ENCODE peak calls at places on chromosomes 13 and 19, in nine cellular contexts. Q is activated naive CD4-positive, alpha-beta T cell treated with Interleukin-2 at 50 U/mL for 16 hours; I is nucleus accumbens; Y is HuH-7; M is non-pigmented ciliary epithelial cell; Z is globus pallidus; P is activated T-helper 1 cell treated with anti-CD3 and anti-CD28 coated beads, Interleukin-2, amount 50 U/mL, for 16 hours; S is activated CD8-positive, alpha-beta T cell treated with anti-CD3 and anti-CD28 coated beads for 36 hours; A is stimulated activated CD4-positive, alpha-beta T cell treated with anti-CD3 and anti-CD28 coated beads, TNF-alpha, amount 100 ng/mL, for 4 hours. K is an unnamed sample.

GRCh38 chr13:20685042-20685441 is 18.5 kb upstream of the IL17D start:
- DNase-seq in Q (no peak), I (no peak), Y (no peak), M (no peak), Z (no peak), P (no peak), S (no peak), A (no peak), K (no peak)

GRCh38 chr19:51341066-51341465 is 873 bp downstream of the VSIG10L start:
- DNase-seq in Q (no peak), I (no peak), Y (no peak), M (no peak), Z (no peak), P (no peak), S (no peak), A (no peak), K (no peak)

GRCh38 chr19:48341006-48341405 is 15.7 kb downstream of the EMP3 start:
- DNase-seq in Q (no peak), I (no peak), Y (no peak), M (no peak), Z (no peak), P (no peak), S (no peak), A (no peak), K (no peak)

GRCh38 chr19:10069046-10069445 is 17.1 kb upstream of the SHFL start:
- DNase-seq in Q (no peak), I (no peak), Y (no peak), M (no peak), Z (no peak), P (no peak), S (no peak), A (no peak), K (no peak)

GRCh38 chr19:42023121-42023942 is 29.3 kb upstream of the ATP1A3 start:
- DNase-seq in Q (peak), I (no peak), Y (peak), M (no peak), Z (no peak), P (no peak), S (peak), A (no peak), K (peak)

GRCh38 chr19:10006752-10007323 is 3.5 kb downstream of the COL5A3 start:
- DNase-seq in Q (no peak), I (no peak), Y (no peak), M (no peak), Z (no peak), P (no peak), S (no peak), A (no peak), K (no peak)

GRCh38 chr19:3983936-3984583 is 1.2 kb downstream of the EEF2 start:
- DNase-seq in Q (peak), I (no peak), Y (no peak), M (no peak), Z (no peak), P (no peak), S (no peak), A (no peak), K (no peak)

GRCh38 chr13:80048802-80049201 is 292.1 kb downstream of the SPRY2 start:
- DNase-seq in Q (peak), I (peak), Y (no peak), M (peak), Z (peak), P (no peak), S (peak), A (peak), K (peak)

GRCh38 chr13:108963276-108963810 is 333.9 kb downstream of the MYO16 start:
- DNase-seq in Q (no peak), I (no peak), Y (no peak), M (no peak), Z (no peak), P (no peak), S (no peak), A (no peak), K (no peak)

GRCh38 chr13:40402931-40403412 is 263.5 kb downstream of the FOXO1 start:
- DNase-seq in Q (no peak), I (no peak), Y (no peak), M (peak), Z (no peak), P (no peak), S (no peak), A (no peak), K (no peak)

GRCh38 chr13:28719656-28720055 is 886 bp upstream of the SLC46A3 start:
- DNase-seq in Q (no peak), I (no peak), Y (no peak), M (peak), Z (no peak), P (no peak), S (no peak), A (no peak), K (no peak)

GRCh38 chr19:35025969-35026368 is 4.3 kb upstream of the SCN1B start:
- DNase-seq in Q (no peak), I (no peak), Y (no peak), M (no peak), Z (no peak), P (no peak), S (no peak), A (no peak), K (no peak)

GRCh38 chr13:77026255-77026782 is 640 bp downstream of the FBXL3 start:
- DNase-seq in Q (peak), I (peak), Y (peak), M (no peak), Z (peak), P (peak), S (peak), A (peak), K (peak)

GRCh38 chr13:33519561-33520479 is 234.3 kb upstream of the STARD13 start:
- DNase-seq in Q (no peak), I (no peak), Y (no peak), M (peak), Z (no peak), P (no peak), S (no peak), A (no peak), K (no peak)

GRCh38 chr13:109592776-109593175 is 193.6 kb downstream of the IRS2 start:
- DNase-seq in Q (no peak), I (no peak), Y (no peak), M (no peak), Z (no peak), P (no peak), S (no peak), A (no peak), K (no peak)